ENCODE peak calls at places on chromosomes 16 and 17, in nine cellular contexts. One of them, this sample, is unnamed.

GRCh38 chr17:74951680-74952421 is 16.2 kb downstream of the OTOP3 start:
- DNase-seq in AG04450: no peak
- DNase-seq in adrenal gland: no peak
- DNase-seq in body of pancreas: no peak
- DNase-seq in A549: no peak
- DNase-seq in ascending aorta: no peak
- DNase-seq in foreskin fibroblast: no peak
- DNase-seq in K562: no peak
- DNase-seq in fibroblast of pulmonary artery: no peak
- DNase-seq in this sample: no peak

GRCh38 chr16:87647431-87648185 is 45.3 kb downstream of the JPH3 start:
- DNase-seq in AG04450: no peak
- DNase-seq in foreskin fibroblast: no peak
- DNase-seq in K562: peak; percentile 33
- DNase-seq in A549: no peak
- DNase-seq in adrenal gland: no peak
- DNase-seq in ascending aorta: no peak
- DNase-seq in body of pancreas: no peak
- DNase-seq in fibroblast of pulmonary artery: no peak
- DNase-seq in this sample: no peak

GRCh38 chr16:82134884-82135283 is 35.1 kb downstream of the MPHOSPH6 start:
- DNase-seq in fibroblast of pulmonary artery: no peak
- DNase-seq in foreskin fibroblast: no peak
- DNase-seq in ascending aorta: no peak
- DNase-seq in AG04450: no peak
- DNase-seq in adrenal gland: no peak
- DNase-seq in body of pancreas: no peak
- DNase-seq in K562: no peak
- DNase-seq in A549: no peak
- DNase-seq in this sample: no peak

GRCh38 chr16:23317266-23317661 is 15.2 kb downstream of the SCNN1B start:
- DNase-seq in body of pancreas: peak; percentile 57
- DNase-seq in K562: no peak
- DNase-seq in AG04450: no peak
- DNase-seq in foreskin fibroblast: peak; percentile 11
- DNase-seq in ascending aorta: no peak
- DNase-seq in fibroblast of pulmonary artery: no peak
- DNase-seq in adrenal gland: no peak
- DNase-seq in A549: no peak
- DNase-seq in this sample: no peak

GRCh38 chr17:38925263-38925995 is at the start of gene LASP1NB:
- DNase-seq in AG04450: no peak
- DNase-seq in adrenal gland: no peak
- DNase-seq in body of pancreas: no peak
- DNase-seq in ascending aorta: no peak
- DNase-seq in A549: no peak
- DNase-seq in K562: no peak
- DNase-seq in foreskin fibroblast: peak; percentile 55
- DNase-seq in fibroblast of pulmonary artery: peak; percentile 57
- DNase-seq in this sample: no peak

GRCh38 chr16:73265124-73265838 is 217.4 kb upstream of the ZFHX3 start:
- DNase-seq in fibroblast of pulmonary artery: no peak
- DNase-seq in ascending aorta: no peak
- DNase-seq in AG04450: no peak
- DNase-seq in A549: no peak
- DNase-seq in adrenal gland: no peak
- DNase-seq in body of pancreas: peak; percentile 28
- DNase-seq in foreskin fibroblast: no peak
- DNase-seq in K562: peak; percentile 43
- DNase-seq in this sample: no peak

GRCh38 chr17:17019430-17019762 is 22.9 kb upstream of the MPRIP start:
- DNase-seq in adrenal gland: no peak
- DNase-seq in K562: no peak
- DNase-seq in A549: no peak
- DNase-seq in body of pancreas: no peak
- DNase-seq in ascending aorta: no peak
- DNase-seq in fibroblast of pulmonary artery: no peak
- DNase-seq in foreskin fibroblast: no peak
- DNase-seq in AG04450: no peak
- DNase-seq in this sample: no peak

GRCh38 chr17:56912105-56912999 is 1.5 kb downstream of the TRIM25 start:
- DNase-seq in AG04450: no peak
- DNase-seq in body of pancreas: peak; percentile 31
- DNase-seq in K562: no peak
- DNase-seq in fibroblast of pulmonary artery: no peak
- DNase-seq in A549: no peak
- DNase-seq in ascending aorta: no peak
- DNase-seq in adrenal gland: peak; percentile 58
- DNase-seq in foreskin fibroblast: peak; percentile 47
- DNase-seq in this sample: no peak

GRCh38 chr17:4600563-4600962 is 16.2 kb downstream of the SMTNL2 start:
- DNase-seq in fibroblast of pulmonary artery: no peak
- DNase-seq in foreskin fibroblast: no peak
- DNase-seq in K562: no peak
- DNase-seq in AG04450: no peak
- DNase-seq in A549: no peak
- DNase-seq in adrenal gland: no peak
- DNase-seq in ascending aorta: no peak
- DNase-seq in body of pancreas: no peak
- DNase-seq in this sample: no peak

GRCh38 chr17:56994009-56994792 is 16.3 kb downstream of the SCPEP1 start:
- DNase-seq in foreskin fibroblast: peak; percentile 56
- DNase-seq in A549: no peak
- DNase-seq in ascending aorta: no peak
- DNase-seq in fibroblast of pulmonary artery: peak; percentile 28
- DNase-seq in AG04450: no peak
- DNase-seq in adrenal gland: no peak
- DNase-seq in K562: no peak
- DNase-seq in body of pancreas: no peak
- DNase-seq in this sample: no peak

GRCh38 chr16:28292731-28293588 is 635 bp downstream of the SBK1 start:
- DNase-seq in A549: no peak
- DNase-seq in body of pancreas: peak; percentile 50
- DNase-seq in foreskin fibroblast: no peak
- DNase-seq in K562: no peak
- DNase-seq in ascending aorta: no peak
- DNase-seq in fibroblast of pulmonary artery: no peak
- DNase-seq in adrenal gland: peak; percentile 44
- DNase-seq in AG04450: no peak
- DNase-seq in this sample: no peak

GRCh38 chr16:19008245-19008644 is 24.5 kb downstream of the TMC7 start:
- DNase-seq in foreskin fibroblast: peak; percentile 78
- DNase-seq in ascending aorta: no peak
- DNase-seq in fibroblast of pulmonary artery: peak; percentile 68
- DNase-seq in A549: no peak
- DNase-seq in adrenal gland: no peak
- DNase-seq in AG04450: peak; percentile 66
- DNase-seq in body of pancreas: no peak
- DNase-seq in K562: no peak
- DNase-seq in this sample: peak; percentile 16

GRCh38 chr16:77223184-77223583 is 24.0 kb downstream of the SYCE1L start:
- DNase-seq in adrenal gland: no peak
- DNase-seq in ascending aorta: no peak
- DNase-seq in A549: no peak
- DNase-seq in AG04450: no peak
- DNase-seq in foreskin fibroblast: no peak
- DNase-seq in K562: peak; percentile 59
- DNase-seq in fibroblast of pulmonary artery: no peak
- DNase-seq in body of pancreas: no peak
- DNase-seq in this sample: peak; percentile 28

GRCh38 chr16:53545433-53545832 is 42.4 kb upstream of the AKTIP start:
- DNase-seq in body of pancreas: no peak
- DNase-seq in A549: no peak
- DNase-seq in ascending aorta: no peak
- DNase-seq in AG04450: no peak
- DNase-seq in foreskin fibroblast: no peak
- DNase-seq in adrenal gland: no peak
- DNase-seq in fibroblast of pulmonary artery: no peak
- DNase-seq in K562: no peak
- DNase-seq in this sample: no peak

GRCh38 chr16:69633375-69633774 is 67.6 kb downstream of the NFAT5 start:
- DNase-seq in adrenal gland: no peak
- DNase-seq in foreskin fibroblast: no peak
- DNase-seq in ascending aorta: no peak
- DNase-seq in body of pancreas: no peak
- DNase-seq in AG04450: no peak
- DNase-seq in fibroblast of pulmonary artery: no peak
- DNase-seq in K562: no peak
- DNase-seq in A549: no peak
- DNase-seq in this sample: no peak

GRCh38 chr17:41738077-41738800 is 3.8 kb upstream of the HAP1 start:
- DNase-seq in ascending aorta: peak; percentile 19
- DNase-seq in fibroblast of pulmonary artery: peak; percentile 81
- DNase-seq in body of pancreas: peak; percentile 87
- DNase-seq in adrenal gland: peak; percentile 73
- DNase-seq in foreskin fibroblast: peak; percentile 89
- DNase-seq in A549: peak; percentile 96
- DNase-seq in AG04450: peak; percentile 54
- DNase-seq in K562: peak; percentile 92
- DNase-seq in this sample: peak; percentile 87

GRCh38 chr16:7025616-7026190 is 306.9 kb upstream of the RBFOX1 start:
- DNase-seq in K562: peak; percentile 73
- DNase-seq in foreskin fibroblast: no peak
- DNase-seq in adrenal gland: peak; percentile 70
- DNase-seq in body of pancreas: peak; percentile 55
- DNase-seq in AG04450: no peak
- DNase-seq in ascending aorta: no peak
- DNase-seq in A549: peak; percentile 25
- DNase-seq in fibroblast of pulmonary artery: no peak
- DNase-seq in this sample: peak; percentile 34

GRCh38 chr17:3004150-3004801 is 59.1 kb downstream of the OR1D5 start:
- DNase-seq in ascending aorta: peak; percentile 99
- DNase-seq in A549: peak; percentile 98
- DNase-seq in fibroblast of pulmonary artery: peak; percentile 99
- DNase-seq in AG04450: peak; percentile 92
- DNase-seq in foreskin fibroblast: peak; percentile 99
- DNase-seq in adrenal gland: peak; percentile 100
- DNase-seq in body of pancreas: peak; percentile 100
- DNase-seq in K562: no peak
- DNase-seq in this sample: peak; percentile 75
- H3K4me3 ChIP-seq in ascending aorta: peak overlapping the region; percentile 49
- H3K4me3 ChIP-seq in A549: no peak overlapping the region
- H3K4me3 ChIP-seq in fibroblast of pulmonary artery: no peak overlapping the region
- H3K4me3 ChIP-seq in AG04450: peak overlapping the region; percentile 18
- H3K4me3 ChIP-seq in foreskin fibroblast: no peak overlapping the region
- H3K4me3 ChIP-seq in adrenal gland: peak overlapping the region; percentile 5
- H3K4me3 ChIP-seq in body of pancreas: no peak overlapping the region
- H3K4me3 ChIP-seq in K562: no peak overlapping the region
- H3K4me3 ChIP-seq in this sample: peak overlapping the region; percentile 18

GRCh38 chr17:64036198-64036922 is 15.9 kb upstream of the ICAM2 start:
- DNase-seq in K562: no peak
- DNase-seq in ascending aorta: no peak
- DNase-seq in adrenal gland: no peak
- DNase-seq in AG04450: no peak
- DNase-seq in foreskin fibroblast: no peak
- DNase-seq in fibroblast of pulmonary artery: no peak
- DNase-seq in body of pancreas: no peak
- DNase-seq in A549: no peak
- DNase-seq in this sample: no peak
- TF ChIP-seq CTCF in K562: peak; percentile 53
- TF ChIP-seq CTCF in ascending aorta: no peak
- TF ChIP-seq CTCF in adrenal gland: no peak
- TF ChIP-seq CTCF in AG04450: no peak
- TF ChIP-seq CTCF in foreskin fibroblast: no peak
- TF ChIP-seq CTCF in fibroblast of pulmonary artery: no peak
- TF ChIP-seq CTCF in body of pancreas: no peak
- TF ChIP-seq CTCF in A549: peak; percentile 20
- TF ChIP-seq CTCF in this sample: no peak

DNA sequence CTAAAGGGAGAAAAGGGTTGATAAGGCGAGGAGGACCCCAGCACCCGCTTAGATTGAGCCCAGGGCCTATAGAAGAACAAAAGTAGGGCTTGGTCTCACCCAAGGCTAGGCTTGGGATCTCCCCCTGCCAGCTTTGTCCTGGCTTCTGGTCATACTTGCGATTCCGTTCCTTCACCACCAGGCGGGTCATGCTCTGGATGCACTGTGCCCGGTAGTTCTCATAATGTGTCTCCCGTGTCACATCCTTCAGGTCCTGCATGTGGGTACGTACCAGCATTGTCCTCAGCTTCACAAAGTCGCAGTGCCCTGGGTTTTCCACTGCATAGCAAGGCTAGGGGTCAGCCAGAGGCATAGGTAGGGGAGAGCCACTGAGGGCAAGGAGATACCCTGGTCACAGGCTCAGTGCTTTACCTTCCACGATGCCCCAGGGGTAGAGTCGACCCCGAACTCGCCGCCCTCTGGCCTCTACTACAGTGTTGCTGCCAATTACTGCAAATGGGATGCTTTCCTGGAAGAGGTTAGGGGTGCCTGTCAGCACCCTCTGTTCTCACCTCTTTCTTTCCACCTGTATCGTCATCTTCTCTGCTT is 6.5 kb upstream of the MTMR4 start:
- DNase-seq in AG04450: no peak
- DNase-seq in ascending aorta: no peak
- DNase-seq in K562: no peak
- DNase-seq in A549: no peak
- DNase-seq in fibroblast of pulmonary artery: peak; percentile 34
- DNase-seq in body of pancreas: no peak
- DNase-seq in foreskin fibroblast: peak; percentile 34
- DNase-seq in adrenal gland: no peak
- DNase-seq in this sample: peak; percentile 67
- H3K4me3 ChIP-seq in AG04450: no peak overlapping the region
- H3K4me3 ChIP-seq in ascending aorta: no peak overlapping the region
- H3K4me3 ChIP-seq in K562: no peak overlapping the region
- H3K4me3 ChIP-seq in A549: no peak overlapping the region
- H3K4me3 ChIP-seq in fibroblast of pulmonary artery: no peak overlapping the region
- H3K4me3 ChIP-seq in body of pancreas: no peak overlapping the region
- H3K4me3 ChIP-seq in foreskin fibroblast: no peak overlapping the region
- H3K4me3 ChIP-seq in adrenal gland: no peak overlapping the region
- H3K4me3 ChIP-seq in this sample: no peak overlapping the region

GRCh38 chr16:56549744-56550385 is 15.0 kb upstream of the MT4 start:
- DNase-seq in fibroblast of pulmonary artery: no peak
- DNase-seq in A549: no peak
- DNase-seq in foreskin fibroblast: peak; percentile 64
- DNase-seq in ascending aorta: no peak
- DNase-seq in K562: no peak
- DNase-seq in body of pancreas: no peak
- DNase-seq in AG04450: no peak
- DNase-seq in adrenal gland: peak; percentile 18
- DNase-seq in this sample: no peak
- TF ChIP-seq CTCF in fibroblast of pulmonary artery: no peak
- TF ChIP-seq CTCF in A549: no peak
- TF ChIP-seq CTCF in foreskin fibroblast: no peak
- TF ChIP-seq CTCF in ascending aorta: no peak
- TF ChIP-seq CTCF in K562: no peak
- TF ChIP-seq CTCF in body of pancreas: no peak
- TF ChIP-seq CTCF in AG04450: no peak
- TF ChIP-seq CTCF in adrenal gland: no peak
- TF ChIP-seq CTCF in this sample: no peak